ENCODE peak calls at places on chromosomes 6 and 20, in eight cellular contexts. I, B, P, G, J, N, E and C are unnamed samples.

GRCh38 chr20:4006640-4007039 is 8.7 kb downstream of the RNF24 start:
- DNase-seq in I (no peak), B (peak), P (no peak), G (no peak), J (peak), N (peak), E (peak), C (no peak)

GRCh38 chr20:25321262-25321831 is 69.3 kb downstream of the ABHD12 start:
- DNase-seq in I (no peak), B (no peak), P (no peak), G (peak), J (no peak), N (no peak), E (no peak), C (no peak)

GRCh38 chr6:147207851-147208754 is 3.9 kb downstream of the STXBP5 start:
- DNase-seq in I (no peak), B (no peak), P (no peak), G (no peak), J (no peak), N (no peak), E (no peak), C (no peak)

GRCh38 chr6:73769976-73770375 is 74.0 kb downstream of the CD109 start:
- DNase-seq in I (no peak), B (no peak), P (no peak), G (no peak), J (no peak), N (no peak), E (no peak), C (no peak)

GRCh38 chr20:24160563-24161355 is 172.2 kb upstream of the GGTLC1 start:
- DNase-seq in I (no peak), B (peak), P (no peak), G (peak), J (peak), N (peak), E (peak), C (peak)

GRCh38 chr6:31419842-31420241 is 16.4 kb downstream of the MICA start:
- DNase-seq in I (no peak), B (no peak), P (no peak), G (no peak), J (no peak), N (no peak), E (no peak), C (no peak)

GRCh38 chr20:46607849-46608497 is 43.3 kb downstream of the SLC13A3 start:
- DNase-seq in I (no peak), B (no peak), P (no peak), G (no peak), J (no peak), N (no peak), E (no peak), C (no peak)

GRCh38 chr6:4066029-4066755 is 12.7 kb downstream of the FAM217A start:
- DNase-seq in I (no peak), B (no peak), P (no peak), G (no peak), J (no peak), N (no peak), E (no peak), C (no peak)

GRCh38 chr20:5070570-5070969 is 49.2 kb downstream of the PCNA start:
- DNase-seq in I (no peak), B (no peak), P (no peak), G (no peak), J (no peak), N (no peak), E (no peak), C (no peak)

GRCh38 chr6:144655376-144655775 is 370.2 kb downstream of the UTRN start:
- DNase-seq in I (no peak), B (no peak), P (no peak), G (no peak), J (no peak), N (no peak), E (no peak), C (no peak)

GRCh38 chr6:51289041-51289440 is 470.4 kb downstream of the TFAP2B start:
- DNase-seq in I (no peak), B (no peak), P (no peak), G (no peak), J (no peak), N (no peak), E (no peak), C (no peak)

GRCh38 chr20:44962483-44962882 is 2.3 kb upstream of the TOMM34 start:
- DNase-seq in I (no peak), B (no peak), P (no peak), G (no peak), J (no peak), N (no peak), E (no peak), C (no peak)

GRCh38 chr6:157527471-157527907 is 146.5 kb downstream of the ZDHHC14 start:
- DNase-seq in I (no peak), B (peak), P (no peak), G (no peak), J (peak), N (no peak), E (no peak), C (no peak)

GRCh38 chr6:156564128-156564806 is 212.9 kb upstream of the ARID1B start:
- DNase-seq in I (peak), B (peak), P (peak), G (peak), J (peak), N (peak), E (peak), C (peak)

GRCh38 chr6:21271431-21272155 is 322.0 kb upstream of the SOX4 start:
- DNase-seq in I (no peak), B (no peak), P (no peak), G (no peak), J (no peak), N (no peak), E (no peak), C (no peak)

GRCh38 chr6:87918461-87918941 is 129.1 kb upstream of the SPACA1 start:
- DNase-seq in I (no peak), B (no peak), P (no peak), G (no peak), J (no peak), N (no peak), E (no peak), C (no peak)